ENCODE peak calls at places on chromosomes 4 and X, in five cellular contexts. Q is adrenal gland, N is progenitor cell of endocrine pancreas, B is HFFc6, I is DMS153. H is an unnamed sample.

GRCh38 chr4:13529130-13529919 is 15.0 kb downstream of the NKX3-2 start:
- DNase-seq in Q (no peak), B (no peak), N (no peak), I (no peak), H (no peak)

GRCh38 chr4:151158979-151159378 is 59.6 kb downstream of the RPS3A start:
- DNase-seq in N (no peak), Q (no peak), I (no peak), B (no peak), H (no peak)

GRCh38 chr4:55939437-55939836 is 9.3 kb upstream of the CEP135 start:
- DNase-seq in Q (no peak), N (no peak), I (no peak), B (no peak), H (no peak)

GRCh38 chrX:34848281-34848680 is 94.3 kb upstream of the FAM47B start:
- DNase-seq in B (peak; percentile 63), I (no peak), Q (no peak), N (no peak), H (no peak)

GRCh38 chrX:9635805-9636204 is 129.8 kb downstream of the GPR143 start:
- DNase-seq in Q (no peak), B (no peak), N (no peak), I (no peak), H (no peak)

GRCh38 chr4:125979868-125980412 is 665.2 kb downstream of the FAT4 start:
- DNase-seq in Q (no peak), N (no peak), B (no peak), I (no peak), H (no peak)

GRCh38 chr4:157992038-157992706 is 180.7 kb downstream of the GASK1B start:
- DNase-seq in B (peak; percentile 66), I (peak; percentile 24), Q (no peak), N (peak; percentile 11), H (no peak)

GRCh38 chr4:140861359-140862181 is 105.4 kb upstream of the TBC1D9 start:
- DNase-seq in Q (peak; percentile 69), N (peak; percentile 24), I (peak; percentile 83), B (peak; percentile 74), H (no peak)

GRCh38 chr4:124025423-124025822 is 628.8 kb downstream of the SPRY1 start:
- DNase-seq in Q (no peak), B (no peak), N (no peak), I (no peak), H (no peak)

GRCh38 chrX:69179380-69179911 is 14.2 kb upstream of the PJA1 start:
- DNase-seq in I (peak; percentile 72), Q (no peak), B (no peak), N (no peak), H (no peak)

GRCh38 chrX:9312922-9313867 is 151.7 kb upstream of the TBL1X start:
- DNase-seq in N (peak; percentile 21), I (no peak), Q (peak; percentile 53), B (no peak), H (peak; percentile 56)

GRCh38 chr4:101102114-101102752 is 245.1 kb downstream of the PPP3CA start:
- DNase-seq in B (peak; percentile 20), Q (peak; percentile 36), N (no peak), I (no peak), H (no peak)

GRCh38 chr4:24745172-24745895 is 50.0 kb upstream of the SOD3 start:
- DNase-seq in B (peak; percentile 28), N (no peak), I (no peak), Q (no peak), H (no peak)

GRCh38 chr4:73446336-73446938 is 10.4 kb downstream of the AFP start:
- DNase-seq in I (peak; percentile 32), B (peak; percentile 60), Q (no peak), N (no peak), H (no peak)

GRCh38 chr4:73608677-73609594 is 11.3 kb downstream of the RASSF6 start:
- DNase-seq in I (peak; percentile 57), N (no peak), Q (no peak), B (peak; percentile 21), H (no peak)

H was measured in right lobe of liver.